ENCODE peak calls at places on chromosomes 6 and 20, in eight cellular contexts. One of them, this sample, is unnamed.

GRCh38 chr6:133568970-133569889 is 319.7 kb upstream of the TCF21 start:
- DNase-seq in stimulated activated CD4-positive, alpha-beta T cell treated with anti-CD3 and anti-CD28 coated beads, Interleukin-15, amount 100 ng/mL, for 1 hour: no peak
- DNase-seq in hepatocyte: peak
- DNase-seq in astrocyte: peak
- DNase-seq in type B pancreatic cell: no peak
- DNase-seq in retina: peak
- DNase-seq in WERI-Rb-1: no peak
- DNase-seq in EL: peak
- DNase-seq in this sample: no peak

GRCh38 chr20:10434832-10435812 is at the start of gene SLX4IP:
- DNase-seq in stimulated activated CD4-positive, alpha-beta T cell treated with anti-CD3 and anti-CD28 coated beads, Interleukin-15, amount 100 ng/mL, for 1 hour: peak
- DNase-seq in hepatocyte: peak
- DNase-seq in astrocyte: peak
- DNase-seq in type B pancreatic cell: peak
- DNase-seq in retina: peak
- DNase-seq in WERI-Rb-1: peak
- DNase-seq in EL: peak
- DNase-seq in this sample: peak

GRCh38 chr6:138677538-138677937 is 96.0 kb upstream of the CCDC28A start:
- DNase-seq in stimulated activated CD4-positive, alpha-beta T cell treated with anti-CD3 and anti-CD28 coated beads, Interleukin-15, amount 100 ng/mL, for 1 hour: no peak
- DNase-seq in hepatocyte: no peak
- DNase-seq in astrocyte: no peak
- DNase-seq in type B pancreatic cell: no peak
- DNase-seq in retina: no peak
- DNase-seq in WERI-Rb-1: no peak
- DNase-seq in EL: no peak
- DNase-seq in this sample: no peak

GRCh38 chr6:38997128-38997761 is 51.3 kb upstream of the GLP1R start:
- DNase-seq in stimulated activated CD4-positive, alpha-beta T cell treated with anti-CD3 and anti-CD28 coated beads, Interleukin-15, amount 100 ng/mL, for 1 hour: no peak
- DNase-seq in hepatocyte: peak
- DNase-seq in astrocyte: no peak
- DNase-seq in type B pancreatic cell: no peak
- DNase-seq in retina: peak
- DNase-seq in WERI-Rb-1: peak
- DNase-seq in EL: peak
- DNase-seq in this sample: no peak

GRCh38 chr6:125944434-125944816 is 12.1 kb upstream of the HINT3 start:
- DNase-seq in stimulated activated CD4-positive, alpha-beta T cell treated with anti-CD3 and anti-CD28 coated beads, Interleukin-15, amount 100 ng/mL, for 1 hour: no peak
- DNase-seq in hepatocyte: peak
- DNase-seq in astrocyte: peak
- DNase-seq in type B pancreatic cell: no peak
- DNase-seq in retina: no peak
- DNase-seq in WERI-Rb-1: no peak
- DNase-seq in EL: peak
- DNase-seq in this sample: no peak

GRCh38 chr6:88843040-88843439 is 120.4 kb downstream of the RNGTT start:
- DNase-seq in stimulated activated CD4-positive, alpha-beta T cell treated with anti-CD3 and anti-CD28 coated beads, Interleukin-15, amount 100 ng/mL, for 1 hour: no peak
- DNase-seq in hepatocyte: no peak
- DNase-seq in astrocyte: peak
- DNase-seq in type B pancreatic cell: no peak
- DNase-seq in retina: no peak
- DNase-seq in WERI-Rb-1: no peak
- DNase-seq in EL: peak
- DNase-seq in this sample: no peak

GRCh38 chr6:83442752-83443151 is 11.9 kb upstream of the ME1 start:
- DNase-seq in stimulated activated CD4-positive, alpha-beta T cell treated with anti-CD3 and anti-CD28 coated beads, Interleukin-15, amount 100 ng/mL, for 1 hour: no peak
- DNase-seq in hepatocyte: peak
- DNase-seq in astrocyte: peak
- DNase-seq in type B pancreatic cell: no peak
- DNase-seq in retina: peak
- DNase-seq in WERI-Rb-1: no peak
- DNase-seq in EL: no peak
- DNase-seq in this sample: no peak

GRCh38 chr20:63315240-63315981 is 22.4 kb downstream of the COL20A1 start:
- DNase-seq in stimulated activated CD4-positive, alpha-beta T cell treated with anti-CD3 and anti-CD28 coated beads, Interleukin-15, amount 100 ng/mL, for 1 hour: no peak
- DNase-seq in hepatocyte: no peak
- DNase-seq in astrocyte: no peak
- DNase-seq in type B pancreatic cell: no peak
- DNase-seq in retina: peak
- DNase-seq in WERI-Rb-1: no peak
- DNase-seq in EL: no peak
- DNase-seq in this sample: no peak

GRCh38 chr6:158208226-158208807 is 40.2 kb downstream of the GTF2H5 start:
- DNase-seq in stimulated activated CD4-positive, alpha-beta T cell treated with anti-CD3 and anti-CD28 coated beads, Interleukin-15, amount 100 ng/mL, for 1 hour: no peak
- DNase-seq in hepatocyte: no peak
- DNase-seq in astrocyte: no peak
- DNase-seq in type B pancreatic cell: no peak
- DNase-seq in retina: no peak
- DNase-seq in WERI-Rb-1: no peak
- DNase-seq in EL: no peak
- DNase-seq in this sample: no peak

GRCh38 chr6:87897581-87898147 is 150.0 kb upstream of the SPACA1 start:
- DNase-seq in stimulated activated CD4-positive, alpha-beta T cell treated with anti-CD3 and anti-CD28 coated beads, Interleukin-15, amount 100 ng/mL, for 1 hour: no peak
- DNase-seq in hepatocyte: no peak
- DNase-seq in astrocyte: peak
- DNase-seq in type B pancreatic cell: no peak
- DNase-seq in retina: no peak
- DNase-seq in WERI-Rb-1: no peak
- DNase-seq in EL: no peak
- DNase-seq in this sample: no peak

GRCh38 chr6:13305256-13305650 is 23.1 kb downstream of the TBC1D7 start:
- DNase-seq in stimulated activated CD4-positive, alpha-beta T cell treated with anti-CD3 and anti-CD28 coated beads, Interleukin-15, amount 100 ng/mL, for 1 hour: no peak
- DNase-seq in hepatocyte: no peak
- DNase-seq in astrocyte: no peak
- DNase-seq in type B pancreatic cell: no peak
- DNase-seq in retina: no peak
- DNase-seq in WERI-Rb-1: no peak
- DNase-seq in EL: no peak
- DNase-seq in this sample: peak

GRCh38 chr20:32337937-32338661 is 20.0 kb upstream of the ASXL1 start:
- DNase-seq in stimulated activated CD4-positive, alpha-beta T cell treated with anti-CD3 and anti-CD28 coated beads, Interleukin-15, amount 100 ng/mL, for 1 hour: no peak
- DNase-seq in hepatocyte: no peak
- DNase-seq in astrocyte: no peak
- DNase-seq in type B pancreatic cell: no peak
- DNase-seq in retina: no peak
- DNase-seq in WERI-Rb-1: no peak
- DNase-seq in EL: no peak
- DNase-seq in this sample: no peak